ENCODE peak calls at places on chromosomes 11 and 22, in eight cellular contexts. One of them, this sample, is unnamed.

GRCh38 chr11:118607401-118608267 is at the start of gene PHLDB1:
- DNase-seq in hepatic stellate cell: peak
- DNase-seq in activated naive CD8-positive, alpha-beta T cell treated with anti-CD3 and anti-CD28 coated beads, Interleukin-2, amount 50 U/mL, for 24 hours: peak
- DNase-seq in CD8-positive, alpha-beta memory T cell: peak
- DNase-seq in left lobe of liver: peak
- DNase-seq in upper lobe of right lung: peak
- DNase-seq in stimulated activated CD4-positive, alpha-beta T cell treated with anti-CD3 and anti-CD28 coated beads, Interleukin-1b, Interleukin-23, amount 100 ng/mL, for 24 hours: no peak
- DNase-seq in M059J: peak
- DNase-seq in this sample: no peak

GRCh38 chr11:81990659-81991443 is 742.8 kb downstream of the FAM181B start:
- DNase-seq in hepatic stellate cell: no peak
- DNase-seq in stimulated activated CD4-positive, alpha-beta T cell treated with anti-CD3 and anti-CD28 coated beads, Interleukin-1b, Interleukin-23, amount 100 ng/mL, for 24 hours: no peak
- DNase-seq in upper lobe of right lung: no peak
- DNase-seq in activated naive CD8-positive, alpha-beta T cell treated with anti-CD3 and anti-CD28 coated beads, Interleukin-2, amount 50 U/mL, for 24 hours: no peak
- DNase-seq in left lobe of liver: no peak
- DNase-seq in CD8-positive, alpha-beta memory T cell: no peak
- DNase-seq in M059J: no peak
- DNase-seq in this sample: no peak

GRCh38 chr11:130431337-130431773 is 2.9 kb upstream of the ADAMTS8 start:
- DNase-seq in stimulated activated CD4-positive, alpha-beta T cell treated with anti-CD3 and anti-CD28 coated beads, Interleukin-1b, Interleukin-23, amount 100 ng/mL, for 24 hours: peak
- DNase-seq in hepatic stellate cell: peak
- DNase-seq in left lobe of liver: peak
- DNase-seq in activated naive CD8-positive, alpha-beta T cell treated with anti-CD3 and anti-CD28 coated beads, Interleukin-2, amount 50 U/mL, for 24 hours: peak
- DNase-seq in M059J: peak
- DNase-seq in upper lobe of right lung: peak
- DNase-seq in CD8-positive, alpha-beta memory T cell: peak
- DNase-seq in this sample: peak

GRCh38 chr22:35728639-35729308 is 11.1 kb downstream of the APOL5 start:
- DNase-seq in M059J: no peak
- DNase-seq in activated naive CD8-positive, alpha-beta T cell treated with anti-CD3 and anti-CD28 coated beads, Interleukin-2, amount 50 U/mL, for 24 hours: no peak
- DNase-seq in hepatic stellate cell: no peak
- DNase-seq in stimulated activated CD4-positive, alpha-beta T cell treated with anti-CD3 and anti-CD28 coated beads, Interleukin-1b, Interleukin-23, amount 100 ng/mL, for 24 hours: no peak
- DNase-seq in left lobe of liver: peak
- DNase-seq in CD8-positive, alpha-beta memory T cell: no peak
- DNase-seq in upper lobe of right lung: no peak
- DNase-seq in this sample: no peak

GRCh38 chr11:12131943-12132789 is 21.8 kb downstream of the MICAL2 start:
- DNase-seq in M059J: peak
- DNase-seq in activated naive CD8-positive, alpha-beta T cell treated with anti-CD3 and anti-CD28 coated beads, Interleukin-2, amount 50 U/mL, for 24 hours: no peak
- DNase-seq in hepatic stellate cell: no peak
- DNase-seq in CD8-positive, alpha-beta memory T cell: no peak
- DNase-seq in upper lobe of right lung: peak
- DNase-seq in left lobe of liver: no peak
- DNase-seq in stimulated activated CD4-positive, alpha-beta T cell treated with anti-CD3 and anti-CD28 coated beads, Interleukin-1b, Interleukin-23, amount 100 ng/mL, for 24 hours: no peak
- DNase-seq in this sample: no peak

GRCh38 chr11:47136327-47136726 is 40.4 kb downstream of the ARFGAP2 start:
- DNase-seq in stimulated activated CD4-positive, alpha-beta T cell treated with anti-CD3 and anti-CD28 coated beads, Interleukin-1b, Interleukin-23, amount 100 ng/mL, for 24 hours: no peak
- DNase-seq in hepatic stellate cell: no peak
- DNase-seq in left lobe of liver: no peak
- DNase-seq in upper lobe of right lung: no peak
- DNase-seq in CD8-positive, alpha-beta memory T cell: no peak
- DNase-seq in activated naive CD8-positive, alpha-beta T cell treated with anti-CD3 and anti-CD28 coated beads, Interleukin-2, amount 50 U/mL, for 24 hours: no peak
- DNase-seq in M059J: no peak
- DNase-seq in this sample: no peak

GRCh38 chr22:23180893-23181762 is 819 bp downstream of the BCR start:
- DNase-seq in activated naive CD8-positive, alpha-beta T cell treated with anti-CD3 and anti-CD28 coated beads, Interleukin-2, amount 50 U/mL, for 24 hours: peak
- DNase-seq in CD8-positive, alpha-beta memory T cell: peak
- DNase-seq in left lobe of liver: no peak
- DNase-seq in M059J: no peak
- DNase-seq in stimulated activated CD4-positive, alpha-beta T cell treated with anti-CD3 and anti-CD28 coated beads, Interleukin-1b, Interleukin-23, amount 100 ng/mL, for 24 hours: no peak
- DNase-seq in hepatic stellate cell: no peak
- DNase-seq in upper lobe of right lung: no peak
- DNase-seq in this sample: no peak

GRCh38 chr11:24575392-24575791 is 78.5 kb downstream of the LUZP2 start:
- DNase-seq in stimulated activated CD4-positive, alpha-beta T cell treated with anti-CD3 and anti-CD28 coated beads, Interleukin-1b, Interleukin-23, amount 100 ng/mL, for 24 hours: no peak
- DNase-seq in hepatic stellate cell: peak
- DNase-seq in M059J: peak
- DNase-seq in CD8-positive, alpha-beta memory T cell: no peak
- DNase-seq in upper lobe of right lung: no peak
- DNase-seq in left lobe of liver: no peak
- DNase-seq in activated naive CD8-positive, alpha-beta T cell treated with anti-CD3 and anti-CD28 coated beads, Interleukin-2, amount 50 U/mL, for 24 hours: no peak
- DNase-seq in this sample: no peak

GRCh38 chr11:84518601-84519183 is 1108.5 kb downstream of the DLG2 start:
- DNase-seq in stimulated activated CD4-positive, alpha-beta T cell treated with anti-CD3 and anti-CD28 coated beads, Interleukin-1b, Interleukin-23, amount 100 ng/mL, for 24 hours: no peak
- DNase-seq in left lobe of liver: no peak
- DNase-seq in activated naive CD8-positive, alpha-beta T cell treated with anti-CD3 and anti-CD28 coated beads, Interleukin-2, amount 50 U/mL, for 24 hours: no peak
- DNase-seq in M059J: no peak
- DNase-seq in hepatic stellate cell: no peak
- DNase-seq in CD8-positive, alpha-beta memory T cell: no peak
- DNase-seq in upper lobe of right lung: no peak
- DNase-seq in this sample: no peak

GRCh38 chr11:119741369-119742262 is 12.6 kb upstream of the NECTIN1 start:
- DNase-seq in left lobe of liver: no peak
- DNase-seq in CD8-positive, alpha-beta memory T cell: peak
- DNase-seq in M059J: no peak
- DNase-seq in stimulated activated CD4-positive, alpha-beta T cell treated with anti-CD3 and anti-CD28 coated beads, Interleukin-1b, Interleukin-23, amount 100 ng/mL, for 24 hours: peak
- DNase-seq in upper lobe of right lung: peak
- DNase-seq in activated naive CD8-positive, alpha-beta T cell treated with anti-CD3 and anti-CD28 coated beads, Interleukin-2, amount 50 U/mL, for 24 hours: peak
- DNase-seq in hepatic stellate cell: peak
- DNase-seq in this sample: no peak

GRCh38 chr22:48627203-48627602 is 1200.5 kb downstream of the BRD1 start:
- DNase-seq in left lobe of liver: no peak
- DNase-seq in M059J: no peak
- DNase-seq in CD8-positive, alpha-beta memory T cell: no peak
- DNase-seq in upper lobe of right lung: no peak
- DNase-seq in stimulated activated CD4-positive, alpha-beta T cell treated with anti-CD3 and anti-CD28 coated beads, Interleukin-1b, Interleukin-23, amount 100 ng/mL, for 24 hours: no peak
- DNase-seq in hepatic stellate cell: no peak
- DNase-seq in activated naive CD8-positive, alpha-beta T cell treated with anti-CD3 and anti-CD28 coated beads, Interleukin-2, amount 50 U/mL, for 24 hours: no peak
- DNase-seq in this sample: no peak

GRCh38 chr11:88680806-88681205 is 343.3 kb upstream of the CTSC start:
- DNase-seq in hepatic stellate cell: no peak
- DNase-seq in CD8-positive, alpha-beta memory T cell: no peak
- DNase-seq in left lobe of liver: no peak
- DNase-seq in upper lobe of right lung: no peak
- DNase-seq in M059J: peak
- DNase-seq in activated naive CD8-positive, alpha-beta T cell treated with anti-CD3 and anti-CD28 coated beads, Interleukin-2, amount 50 U/mL, for 24 hours: no peak
- DNase-seq in stimulated activated CD4-positive, alpha-beta T cell treated with anti-CD3 and anti-CD28 coated beads, Interleukin-1b, Interleukin-23, amount 100 ng/mL, for 24 hours: no peak
- DNase-seq in this sample: no peak

GRCh38 chr22:17477401-17477833 is 85.9 kb upstream of the SLC25A18 start:
- DNase-seq in activated naive CD8-positive, alpha-beta T cell treated with anti-CD3 and anti-CD28 coated beads, Interleukin-2, amount 50 U/mL, for 24 hours: no peak
- DNase-seq in left lobe of liver: no peak
- DNase-seq in CD8-positive, alpha-beta memory T cell: no peak
- DNase-seq in M059J: no peak
- DNase-seq in stimulated activated CD4-positive, alpha-beta T cell treated with anti-CD3 and anti-CD28 coated beads, Interleukin-1b, Interleukin-23, amount 100 ng/mL, for 24 hours: no peak
- DNase-seq in upper lobe of right lung: no peak
- DNase-seq in hepatic stellate cell: no peak
- DNase-seq in this sample: no peak

GRCh38 chr11:87236368-87236767 is 198.6 kb downstream of the TMEM135 start:
- DNase-seq in M059J: peak
- DNase-seq in stimulated activated CD4-positive, alpha-beta T cell treated with anti-CD3 and anti-CD28 coated beads, Interleukin-1b, Interleukin-23, amount 100 ng/mL, for 24 hours: no peak
- DNase-seq in activated naive CD8-positive, alpha-beta T cell treated with anti-CD3 and anti-CD28 coated beads, Interleukin-2, amount 50 U/mL, for 24 hours: no peak
- DNase-seq in left lobe of liver: no peak
- DNase-seq in CD8-positive, alpha-beta memory T cell: no peak
- DNase-seq in upper lobe of right lung: no peak
- DNase-seq in hepatic stellate cell: no peak
- DNase-seq in this sample: no peak

GRCh38 chr11:106493751-106494150 is 416.3 kb downstream of the AASDHPPT start:
- DNase-seq in CD8-positive, alpha-beta memory T cell: no peak
- DNase-seq in upper lobe of right lung: no peak
- DNase-seq in M059J: no peak
- DNase-seq in activated naive CD8-positive, alpha-beta T cell treated with anti-CD3 and anti-CD28 coated beads, Interleukin-2, amount 50 U/mL, for 24 hours: no peak
- DNase-seq in hepatic stellate cell: no peak
- DNase-seq in left lobe of liver: no peak
- DNase-seq in stimulated activated CD4-positive, alpha-beta T cell treated with anti-CD3 and anti-CD28 coated beads, Interleukin-1b, Interleukin-23, amount 100 ng/mL, for 24 hours: no peak
- DNase-seq in this sample: no peak

GRCh38 chr11:117998201-117998579 is 12.0 kb downstream of the IL10RA start:
- DNase-seq in M059J: no peak
- DNase-seq in upper lobe of right lung: no peak
- DNase-seq in CD8-positive, alpha-beta memory T cell: no peak
- DNase-seq in hepatic stellate cell: no peak
- DNase-seq in left lobe of liver: no peak
- DNase-seq in activated naive CD8-positive, alpha-beta T cell treated with anti-CD3 and anti-CD28 coated beads, Interleukin-2, amount 50 U/mL, for 24 hours: no peak
- DNase-seq in stimulated activated CD4-positive, alpha-beta T cell treated with anti-CD3 and anti-CD28 coated beads, Interleukin-1b, Interleukin-23, amount 100 ng/mL, for 24 hours: no peak
- DNase-seq in this sample: no peak

GRCh38 chr11:73072935-73073481 is 69.1 kb downstream of the FCHSD2 start:
- DNase-seq in activated naive CD8-positive, alpha-beta T cell treated with anti-CD3 and anti-CD28 coated beads, Interleukin-2, amount 50 U/mL, for 24 hours: no peak
- DNase-seq in left lobe of liver: no peak
- DNase-seq in M059J: no peak
- DNase-seq in stimulated activated CD4-positive, alpha-beta T cell treated with anti-CD3 and anti-CD28 coated beads, Interleukin-1b, Interleukin-23, amount 100 ng/mL, for 24 hours: no peak
- DNase-seq in CD8-positive, alpha-beta memory T cell: no peak
- DNase-seq in upper lobe of right lung: no peak
- DNase-seq in hepatic stellate cell: no peak
- DNase-seq in this sample: no peak

GRCh38 chr22:46149998-46150549 is at the start of gene PPARA:
- DNase-seq in left lobe of liver: peak
- DNase-seq in activated naive CD8-positive, alpha-beta T cell treated with anti-CD3 and anti-CD28 coated beads, Interleukin-2, amount 50 U/mL, for 24 hours: peak
- DNase-seq in hepatic stellate cell: peak
- DNase-seq in CD8-positive, alpha-beta memory T cell: peak
- DNase-seq in stimulated activated CD4-positive, alpha-beta T cell treated with anti-CD3 and anti-CD28 coated beads, Interleukin-1b, Interleukin-23, amount 100 ng/mL, for 24 hours: peak
- DNase-seq in M059J: peak
- DNase-seq in upper lobe of right lung: peak
- DNase-seq in this sample: peak

GRCh38 chr11:119764108-119764874 is 35.3 kb upstream of the NECTIN1 start:
- DNase-seq in left lobe of liver: peak
- DNase-seq in upper lobe of right lung: peak
- DNase-seq in hepatic stellate cell: peak
- DNase-seq in stimulated activated CD4-positive, alpha-beta T cell treated with anti-CD3 and anti-CD28 coated beads, Interleukin-1b, Interleukin-23, amount 100 ng/mL, for 24 hours: no peak
- DNase-seq in activated naive CD8-positive, alpha-beta T cell treated with anti-CD3 and anti-CD28 coated beads, Interleukin-2, amount 50 U/mL, for 24 hours: no peak
- DNase-seq in CD8-positive, alpha-beta memory T cell: no peak
- DNase-seq in M059J: no peak
- DNase-seq in this sample: no peak

GRCh38 chr11:133064152-133064877 is 468.0 kb downstream of the OPCML start:
- DNase-seq in CD8-positive, alpha-beta memory T cell: no peak
- DNase-seq in stimulated activated CD4-positive, alpha-beta T cell treated with anti-CD3 and anti-CD28 coated beads, Interleukin-1b, Interleukin-23, amount 100 ng/mL, for 24 hours: no peak
- DNase-seq in upper lobe of right lung: peak
- DNase-seq in left lobe of liver: peak
- DNase-seq in hepatic stellate cell: peak
- DNase-seq in M059J: peak
- DNase-seq in activated naive CD8-positive, alpha-beta T cell treated with anti-CD3 and anti-CD28 coated beads, Interleukin-2, amount 50 U/mL, for 24 hours: peak
- DNase-seq in this sample: no peak

GRCh38 chr11:45176996-45177395 is 30.6 kb downstream of the PRDM11 start:
- DNase-seq in activated naive CD8-positive, alpha-beta T cell treated with anti-CD3 and anti-CD28 coated beads, Interleukin-2, amount 50 U/mL, for 24 hours: no peak
- DNase-seq in stimulated activated CD4-positive, alpha-beta T cell treated with anti-CD3 and anti-CD28 coated beads, Interleukin-1b, Interleukin-23, amount 100 ng/mL, for 24 hours: no peak
- DNase-seq in hepatic stellate cell: no peak
- DNase-seq in upper lobe of right lung: no peak
- DNase-seq in M059J: peak
- DNase-seq in CD8-positive, alpha-beta memory T cell: no peak
- DNase-seq in left lobe of liver: no peak
- DNase-seq in this sample: no peak

GRCh38 chr11:44300881-44301855 is 8.8 kb downstream of the ALX4 start:
- DNase-seq in hepatic stellate cell: no peak
- DNase-seq in CD8-positive, alpha-beta memory T cell: no peak
- DNase-seq in upper lobe of right lung: no peak
- DNase-seq in left lobe of liver: no peak
- DNase-seq in activated naive CD8-positive, alpha-beta T cell treated with anti-CD3 and anti-CD28 coated beads, Interleukin-2, amount 50 U/mL, for 24 hours: no peak
- DNase-seq in M059J: peak
- DNase-seq in stimulated activated CD4-positive, alpha-beta T cell treated with anti-CD3 and anti-CD28 coated beads, Interleukin-1b, Interleukin-23, amount 100 ng/mL, for 24 hours: no peak
- DNase-seq in this sample: no peak

GRCh38 chr22:22916215-22916951 is 28.8 kb downstream of the IGLL5 start:
- DNase-seq in left lobe of liver: no peak
- DNase-seq in activated naive CD8-positive, alpha-beta T cell treated with anti-CD3 and anti-CD28 coated beads, Interleukin-2, amount 50 U/mL, for 24 hours: no peak
- DNase-seq in upper lobe of right lung: no peak
- DNase-seq in stimulated activated CD4-positive, alpha-beta T cell treated with anti-CD3 and anti-CD28 coated beads, Interleukin-1b, Interleukin-23, amount 100 ng/mL, for 24 hours: no peak
- DNase-seq in hepatic stellate cell: no peak
- DNase-seq in CD8-positive, alpha-beta memory T cell: no peak
- DNase-seq in M059J: no peak
- DNase-seq in this sample: no peak

GRCh38 chr11:67138922-67139321 is 19.9 kb downstream of the KDM2A start:
- DNase-seq in left lobe of liver: no peak
- DNase-seq in M059J: no peak
- DNase-seq in activated naive CD8-positive, alpha-beta T cell treated with anti-CD3 and anti-CD28 coated beads, Interleukin-2, amount 50 U/mL, for 24 hours: no peak
- DNase-seq in CD8-positive, alpha-beta memory T cell: no peak
- DNase-seq in hepatic stellate cell: no peak
- DNase-seq in upper lobe of right lung: no peak
- DNase-seq in stimulated activated CD4-positive, alpha-beta T cell treated with anti-CD3 and anti-CD28 coated beads, Interleukin-1b, Interleukin-23, amount 100 ng/mL, for 24 hours: no peak
- DNase-seq in this sample: no peak

GRCh38 chr22:35383679-35384071 is 2.8 kb downstream of the HMOX1 start:
- DNase-seq in hepatic stellate cell: no peak
- DNase-seq in CD8-positive, alpha-beta memory T cell: no peak
- DNase-seq in activated naive CD8-positive, alpha-beta T cell treated with anti-CD3 and anti-CD28 coated beads, Interleukin-2, amount 50 U/mL, for 24 hours: no peak
- DNase-seq in stimulated activated CD4-positive, alpha-beta T cell treated with anti-CD3 and anti-CD28 coated beads, Interleukin-1b, Interleukin-23, amount 100 ng/mL, for 24 hours: no peak
- DNase-seq in left lobe of liver: no peak
- DNase-seq in M059J: no peak
- DNase-seq in upper lobe of right lung: no peak
- DNase-seq in this sample: no peak